ENCODE peak calls at places on chromosomes 13 and 19, in five cellular contexts. J is CD4-positive, alpha-beta memory T cell; G is IMR-90; S is brain microvascular endothelial cell; O is BE2C. X is an unnamed sample.
A peak's percentile ranks its signal among the peaks of the same experiment; 100 is the strongest.

GRCh38 chr13:73665279-73665678 is 468.9 kb downstream of the KLF12 start:
- DNase-seq in J (no peak), S (no peak), O (no peak), G (no peak), X (no peak)

GRCh38 chr13:113166681-113167080 is 8.2 kb downstream of the PROZ start:
- DNase-seq in O (no peak), J (no peak), G (no peak), S (no peak), X (no peak)

GRCh38 chr19:30374791-30375650 is 2.8 kb downstream of the ZNF536 start:
- DNase-seq in S (no peak), J (no peak), O (peak; percentile 50), G (no peak), X (peak; percentile 23)

GRCh38 chr19:1163283-1163933 is 10.7 kb downstream of the SBNO2 start:
- DNase-seq in O (no peak), S (no peak), G (no peak), J (no peak), X (no peak)

GRCh38 chr19:43719918-43720317 is 4.0 kb downstream of the IRGC start:
- DNase-seq in O (no peak), S (no peak), G (no peak), J (no peak), X (no peak)

GRCh38 chr13:20702945-20703784 is at the start of gene IL17D:
- DNase-seq in O (peak; percentile 52), S (no peak), G (no peak), J (peak; percentile 35), X (no peak)

GRCh38 chr19:46537136-46538097 is 41.8 kb upstream of the PNMA8B start:
- DNase-seq in G (peak; percentile 29), J (peak; percentile 53), O (peak; percentile 69), S (peak; percentile 52), X (peak; percentile 62)

GRCh38 chr19:12166596-12166995 is 3.7 kb downstream of the ZNF136 start:
- DNase-seq in G (peak; percentile 67), O (no peak), S (no peak), J (no peak), X (no peak)

GRCh38 chr13:27954406-27954851 is 14.7 kb downstream of the CDX2 start:
- DNase-seq in S (no peak), G (no peak), O (no peak), J (no peak), X (no peak)

GRCh38 chr13:25819856-25820530 is 231.8 kb downstream of the SHISA2 start:
- DNase-seq in O (no peak), S (no peak), J (no peak), G (no peak), X (no peak)

GRCh38 chr13:76903544-76904162 is 17.4 kb upstream of the KCTD12 start:
- DNase-seq in J (peak; percentile 61), O (peak; percentile 69), G (peak; percentile 80), S (peak; percentile 74), X (peak; percentile 50)

GRCh38 chr19:49336482-49337266 is 1.5 kb downstream of the CD37 start:
- DNase-seq in S (no peak), O (no peak), G (no peak), J (no peak), X (no peak)

GRCh38 chr19:51407631-51408131 is 9.8 kb downstream of the SIGLEC10 start:
- DNase-seq in J (peak; percentile 30), S (peak; percentile 23), O (no peak), G (peak; percentile 17), X (no peak)

GRCh38 chr13:78977311-78977710 is 318.4 kb upstream of the OBI1 start:
- DNase-seq in J (no peak), G (no peak), S (no peak), O (no peak), X (no peak)

GRCh38 chr19:14519860-14520407 is 1.7 kb upstream of the DNAJB1 start:
- DNase-seq in O (no peak), J (no peak), G (peak; percentile 88), S (no peak), X (peak; percentile 88)

GRCh38 chr13:94323746-94324408 is 155.6 kb downstream of the DCT start:
- DNase-seq in O (no peak), G (no peak), J (peak; percentile 65), S (no peak), X (no peak)

GRCh38 chr19:38399081-38399480 is 3.8 kb upstream of the FAM98C start:
- DNase-seq in J (no peak), S (no peak), O (no peak), G (no peak), X (no peak)

GRCh38 chr13:22175211-22175610 is 504.3 kb downstream of the FGF9 start:
- DNase-seq in S (no peak), J (no peak), O (no peak), G (no peak), X (no peak)

GRCh38 chr19:49849433-49850220 is 1.3 kb upstream of the PTOV1 start:
- DNase-seq in J (no peak), G (no peak), O (no peak), S (no peak), X (no peak)

GRCh38 chr13:101979825-101980224 is 422.0 kb downstream of the FGF14 start:
- DNase-seq in G (no peak), S (no peak), O (no peak), J (no peak), X (no peak)

GRCh38 chr19:38852231-38853044 is 2.7 kb upstream of the HNRNPL start:
- DNase-seq in J (peak; percentile 49), G (peak; percentile 79), O (no peak), S (peak; percentile 43), X (peak; percentile 41)

GRCh38 chr19:54207908-54208783 is 7.5 kb downstream of the RPS9 start:
- DNase-seq in J (peak; percentile 57), G (peak; percentile 78), O (no peak), S (peak; percentile 40), X (no peak)

GRCh38 chr19:48868196-48868886 is at the start of gene PLEKHA4:
- DNase-seq in S (no peak), O (peak; percentile 53), J (no peak), G (peak; percentile 49), X (peak; percentile 55)

GRCh38 chr13:98856983-98857382 is 104.5 kb upstream of the SLC15A1 start:
- DNase-seq in S (no peak), O (no peak), G (no peak), J (no peak), X (peak; percentile 64)

GRCh38 chr13:36736119-36736726 is 62.4 kb downstream of the SERTM1 start:
- DNase-seq in G (peak; percentile 62), S (peak; percentile 45), J (peak; percentile 12), O (peak; percentile 63), X (peak; percentile 10)

GRCh38 chr13:20150561-20150960 is 10.3 kb downstream of the GJA3 start:
- DNase-seq in S (no peak), J (no peak), O (no peak), G (no peak), X (no peak)

GRCh38 chr13:84925443-84925842 is 873.8 kb downstream of the SLITRK6 start:
- DNase-seq in J (no peak), S (peak; percentile 13), G (peak; percentile 49), O (no peak), X (no peak)

GRCh38 chr19:36103842-36104552 is 6.9 kb upstream of the OVOL3 start:
- DNase-seq in J (no peak), S (no peak), G (peak; percentile 30), O (no peak), X (no peak)
- H3K36me3 ChIP-seq in J (no peaks in the 10 kb centered on the region), S (no peaks in the 10 kb centered on the region), G (peaks cover 8% of the 10 kb centered on the region), O (peaks cover 60% of the 10 kb centered on the region), X (peaks cover 80% of the 10 kb centered on the region)

DNA sequence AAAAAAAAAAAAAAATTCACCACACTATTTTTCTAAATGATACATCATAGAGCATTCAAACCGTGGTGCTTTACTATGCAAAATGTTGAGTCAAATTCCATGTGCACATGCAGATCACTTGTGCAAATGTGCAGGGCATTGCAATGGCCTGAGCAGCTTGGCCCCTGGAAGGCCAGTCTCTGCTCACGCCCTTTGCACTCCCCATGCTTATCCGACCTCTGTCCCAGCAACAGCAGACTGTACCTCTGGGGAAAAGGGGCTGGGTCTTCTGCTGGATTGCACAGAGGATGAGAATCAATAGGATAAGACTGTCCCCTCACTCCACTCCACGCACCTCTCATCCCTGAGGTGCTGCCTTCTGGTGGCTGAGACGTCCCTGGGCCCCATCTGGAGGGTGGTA is 58.5 kb downstream of the PARP4 start:
- DNase-seq in J (no peak), G (no peak), S (no peak), O (no peak), X (no peak)
- H3K36me3 ChIP-seq in J (peaks cover 51% of the 10 kb centered on the region), G (peaks cover 45% of the 10 kb centered on the region), S (peaks cover 52% of the 10 kb centered on the region), O (peaks cover 3% of the 10 kb centered on the region), X (peaks cover 60% of the 10 kb centered on the region)

DNA sequence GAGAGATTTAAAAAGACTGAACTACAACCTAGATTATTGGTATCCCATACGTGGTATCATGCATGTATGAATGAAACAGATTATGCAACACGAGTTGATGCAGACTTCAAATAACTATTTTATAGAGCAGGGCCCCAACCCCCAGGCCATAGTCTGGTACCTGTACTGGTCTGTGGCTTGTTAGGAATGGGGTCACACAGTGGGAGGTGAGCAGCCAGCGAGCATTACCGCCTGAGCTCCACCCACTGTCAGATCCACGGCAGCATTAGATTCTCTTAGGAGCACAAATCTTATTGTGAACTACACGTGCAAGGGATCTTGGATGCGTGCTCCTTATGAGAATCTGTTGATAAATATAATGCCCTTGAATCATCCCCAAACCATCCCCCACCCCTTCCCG is 320.2 kb downstream of the TBC1D4 start:
- DNase-seq in S (no peak), J (no peak), O (no peak), G (no peak), X (no peak)
- H3K36me3 ChIP-seq in S (no peaks in the 10 kb centered on the region), J (no peaks in the 10 kb centered on the region), O (no peaks in the 10 kb centered on the region), G (no peaks in the 10 kb centered on the region), X (no peaks in the 10 kb centered on the region)

DNA sequence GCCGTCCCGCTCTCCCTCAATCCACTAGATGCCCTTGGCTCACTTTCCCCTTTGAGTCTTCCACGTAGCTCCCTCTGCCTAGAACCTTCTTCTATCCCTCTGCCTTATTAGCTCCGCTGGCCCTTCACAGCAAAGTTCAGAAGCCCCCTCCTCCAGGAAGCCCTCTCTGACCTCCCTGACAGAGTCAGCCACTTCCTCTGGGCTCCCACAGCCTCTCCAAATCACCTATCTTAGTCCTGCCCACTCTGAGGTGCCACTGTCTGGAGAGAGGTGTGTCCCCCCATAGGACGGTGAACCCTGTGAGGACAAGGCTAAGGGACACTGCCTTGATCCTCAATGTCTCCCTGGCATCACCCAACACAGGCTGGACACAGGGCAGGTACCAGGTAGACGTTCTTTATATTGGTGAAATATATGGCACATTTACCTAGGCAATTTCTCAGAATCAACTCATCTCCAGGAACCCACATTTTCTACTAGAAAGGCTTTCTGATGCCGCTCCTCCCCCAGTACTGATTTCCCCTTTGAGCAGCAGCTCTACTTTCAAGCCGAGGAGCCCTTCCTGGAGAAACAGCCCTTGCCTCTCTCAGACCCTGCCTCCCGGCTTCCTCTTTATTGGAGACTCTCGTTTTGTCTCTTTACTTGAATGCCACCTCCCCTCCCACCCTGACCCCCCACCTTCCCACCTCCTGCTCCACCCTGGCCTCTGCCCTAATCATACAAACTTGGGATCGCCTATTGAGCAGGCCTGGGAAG is 3.4 kb upstream of the TGFB1 start:
- DNase-seq in O (no peak), S (no peak), G (no peak), J (no peak), X (no peak)
- H3K36me3 ChIP-seq in O (no peaks in the 10 kb centered on the region), S (no peaks in the 10 kb centered on the region), G (no peaks in the 10 kb centered on the region), J (no peaks in the 10 kb centered on the region), X (peaks cover 4% of the 10 kb centered on the region)

X was measured in SJSA1.